ENCODE peak calls at places on chromosomes 5 and 9, in eight cellular contexts. D is HFFc6, V is lung microvascular endothelial cell, Y is mammary epithelial cell, R is AG09309, L is Panc1, P is WTC11, S is mesothelial cell of epicardium. O is an unnamed sample.

GRCh38 chr5:107875834-107876233 is 205.1 kb upstream of the EFNA5 start:
- DNase-seq in S (no peak), Y (no peak), V (no peak), L (no peak), D (no peak), P (no peak), R (no peak), O (no peak)

GRCh38 chr9:21110708-21111576 is 30.7 kb downstream of the IFNW1 start:
- DNase-seq in P (no peak), D (peak), R (peak), S (no peak), L (peak), V (peak), Y (peak), O (peak)

GRCh38 chr5:43432486-43433365 is 20.5 kb upstream of the CCL28 start:
- DNase-seq in L (no peak), P (no peak), S (no peak), V (peak), R (peak), D (peak), Y (peak), O (no peak)

GRCh38 chr5:19018822-19019221 is 969.2 kb downstream of the CDH18 start:
- DNase-seq in V (no peak), Y (no peak), R (no peak), D (no peak), S (no peak), P (no peak), L (no peak), O (no peak)

GRCh38 chr5:146699129-146699528 is 179.4 kb downstream of the PPP2R2B start:
- DNase-seq in P (no peak), R (no peak), V (no peak), Y (no peak), D (no peak), S (no peak), L (no peak), O (no peak)

GRCh38 chr9:93930070-93930469 is 25.1 kb downstream of the BARX1 start:
- DNase-seq in L (no peak), D (no peak), P (no peak), R (no peak), Y (no peak), V (no peak), S (no peak), O (no peak)

GRCh38 chr5:173315495-173316352 is 12.5 kb downstream of the STC2 start:
- DNase-seq in R (peak), D (peak), P (no peak), L (no peak), S (no peak), Y (no peak), V (peak), O (no peak)

GRCh38 chr9:97431549-97432143 is 19.8 kb downstream of the TDRD7 start:
- DNase-seq in R (no peak), P (no peak), D (no peak), L (no peak), S (no peak), V (no peak), Y (no peak), O (no peak)

GRCh38 chr5:98292496-98292895 is 481.0 kb upstream of the RGMB start:
- DNase-seq in P (no peak), V (no peak), Y (no peak), D (no peak), R (no peak), L (no peak), S (no peak), O (no peak)

GRCh38 chr5:2869471-2869870 is 118.0 kb upstream of the IRX2 start:
- DNase-seq in D (no peak), Y (no peak), R (no peak), L (no peak), P (no peak), V (no peak), S (no peak), O (no peak)

GRCh38 chr5:581266-581665 is 30.9 kb upstream of the CEP72 start:
- DNase-seq in L (no peak), V (no peak), P (no peak), Y (no peak), D (no peak), R (no peak), S (no peak), O (no peak)

GRCh38 chr5:82151217-82151616 is 126.9 kb downstream of the RPS23 start:
- DNase-seq in D (no peak), V (no peak), R (no peak), S (no peak), L (no peak), Y (no peak), P (no peak), O (no peak)

GRCh38 chr5:160398806-160399205 is 1.0 kb downstream of the FAM200C start:
- DNase-seq in P (no peak), S (no peak), V (peak), Y (no peak), D (peak), L (no peak), R (no peak), O (no peak)

GRCh38 chr9:112173489-112174222 is 1.4 kb downstream of the SUSD1 start:
- DNase-seq in Y (no peak), V (no peak), S (no peak), D (no peak), P (no peak), L (no peak), R (no peak), O (no peak)

GRCh38 chr9:109190151-109190550 is 23.1 kb upstream of the FRRS1L start:
- DNase-seq in V (peak), P (no peak), L (no peak), D (no peak), S (no peak), R (no peak), Y (no peak), O (no peak)

GRCh38 chr5:61202213-61202612 is 39.9 kb upstream of the SMIM15 start:
- DNase-seq in S (no peak), P (no peak), D (peak), Y (peak), L (no peak), V (no peak), R (peak), O (peak)

GRCh38 chr5:142626056-142626455 is 59.8 kb downstream of the FGF1 start:
- DNase-seq in L (no peak), S (no peak), Y (no peak), P (no peak), D (no peak), R (no peak), V (no peak), O (no peak)

GRCh38 chr5:52632281-52632680 is 155.4 kb upstream of the ITGA1 start:
- DNase-seq in R (no peak), L (no peak), Y (no peak), S (no peak), D (no peak), P (no peak), V (no peak), O (no peak)

GRCh38 chr5:168713051-168713450 is 133.9 kb upstream of the PANK3 start:
- DNase-seq in L (no peak), Y (no peak), D (no peak), R (no peak), V (no peak), S (no peak), P (no peak), O (no peak)

GRCh38 chr9:130215341-130216119 is 43.3 kb downstream of the NCS1 start:
- DNase-seq in P (no peak), V (peak), Y (peak), L (no peak), D (no peak), S (no peak), R (no peak), O (no peak)

GRCh38 chr9:136587145-136587943 is 41.5 kb upstream of the NOTCH1 start:
- DNase-seq in L (no peak), S (peak), Y (no peak), V (peak), D (no peak), R (no peak), P (peak), O (no peak)

O was measured in HS-5.